ENCODE peak calls at places on chromosome 13, in six cellular contexts. P is neural progenitor cell, B is heart right ventricle, N is fibroblast of lung, E is left lung, I is stomach. Y is an unnamed sample.

GRCh38 chr13:34408635-34409034 is 533.4 kb upstream of the NBEA start:
- DNase-seq in I (no peak), N (no peak), E (no peak), P (no peak), B (no peak), Y (no peak)

GRCh38 chr13:40252241-40252640 is 414.2 kb downstream of the FOXO1 start:
- DNase-seq in I (no peak), P (no peak), E (no peak), N (no peak), B (no peak), Y (no peak)

GRCh38 chr13:108807841-108808240 is 178.4 kb downstream of the MYO16 start:
- DNase-seq in B (no peak), P (no peak), I (no peak), E (no peak), N (no peak), Y (no peak)

GRCh38 chr13:28161370-28161769 is 23.0 kb downstream of the PAN3 start:
- DNase-seq in E (no peak), I (no peak), P (peak; percentile 59), N (peak; percentile 71), B (no peak), Y (no peak)

GRCh38 chr13:24511019-24511823 is 1.4 kb downstream of the PARP4 start:
- DNase-seq in E (no peak), I (peak; percentile 53), P (peak; percentile 11), N (peak; percentile 97), B (no peak), Y (no peak)

GRCh38 chr13:26584713-26585112 is 27.2 kb downstream of the WASF3 start:
- DNase-seq in I (no peak), B (no peak), P (no peak), N (peak; percentile 71), E (no peak), Y (no peak)

GRCh38 chr13:76758257-76758656 is 127.9 kb downstream of the KCTD12 start:
- DNase-seq in B (no peak), N (no peak), I (no peak), E (no peak), P (no peak), Y (no peak)

GRCh38 chr13:44414771-44415170 is 41.1 kb downstream of the SERP2 start:
- DNase-seq in B (no peak), I (no peak), P (no peak), N (no peak), E (no peak), Y (no peak)

GRCh38 chr13:71312923-71313322 is 554.1 kb downstream of the DACH1 start:
- DNase-seq in E (no peak), P (no peak), I (no peak), B (no peak), N (no peak), Y (no peak)

GRCh38 chr13:27822258-27822872 is 30.1 kb downstream of the GSX1 start:
- DNase-seq in P (peak; percentile 54), B (no peak), E (no peak), N (no peak), I (no peak), Y (no peak)

GRCh38 chr13:44312131-44312530 is 61.5 kb upstream of the SERP2 start:
- DNase-seq in N (no peak), B (no peak), I (no peak), P (no peak), E (no peak), Y (no peak)

GRCh38 chr13:74287672-74288169 is 153.5 kb upstream of the KLF12 start:
- DNase-seq in P (peak; percentile 94), I (peak; percentile 90), N (peak; percentile 81), B (peak; percentile 85), E (peak; percentile 23), Y (peak; percentile 70)

GRCh38 chr13:45121421-45121820 is 1.1 kb downstream of the GTF2F2 start:
- DNase-seq in I (no peak), P (peak; percentile 36), N (peak; percentile 43), E (no peak), B (no peak), Y (no peak)

GRCh38 chr13:51895906-51896888 is 34.4 kb downstream of the CCDC70 start:
- DNase-seq in N (peak; percentile 50), I (peak; percentile 67), E (no peak), P (peak; percentile 74), B (peak; percentile 43), Y (peak; percentile 32)

GRCh38 chr13:42379241-42379640 is 107.3 kb downstream of the AKAP11 start:
- DNase-seq in I (no peak), E (no peak), P (no peak), N (no peak), B (no peak), Y (no peak)

GRCh38 chr13:49667773-49668172 is 23.5 kb downstream of the EBPL start:
- DNase-seq in P (no peak), E (no peak), N (peak; percentile 22), B (no peak), I (no peak), Y (no peak)

GRCh38 chr13:46339035-46339666 is 47.9 kb downstream of the RUBCNL start:
- DNase-seq in E (no peak), N (peak; percentile 91), B (peak; percentile 13), P (no peak), I (no peak), Y (no peak)

GRCh38 chr13:100443998-100444328 is 144.6 kb downstream of the GGACT start:
- DNase-seq in E (no peak), B (no peak), N (peak; percentile 38), I (no peak), P (no peak), Y (no peak)

GRCh38 chr13:84400711-84401110 is 518.4 kb upstream of the SLITRK1 start:
- DNase-seq in I (no peak), N (peak; percentile 98), E (no peak), P (no peak), B (no peak), Y (no peak)

DNA sequence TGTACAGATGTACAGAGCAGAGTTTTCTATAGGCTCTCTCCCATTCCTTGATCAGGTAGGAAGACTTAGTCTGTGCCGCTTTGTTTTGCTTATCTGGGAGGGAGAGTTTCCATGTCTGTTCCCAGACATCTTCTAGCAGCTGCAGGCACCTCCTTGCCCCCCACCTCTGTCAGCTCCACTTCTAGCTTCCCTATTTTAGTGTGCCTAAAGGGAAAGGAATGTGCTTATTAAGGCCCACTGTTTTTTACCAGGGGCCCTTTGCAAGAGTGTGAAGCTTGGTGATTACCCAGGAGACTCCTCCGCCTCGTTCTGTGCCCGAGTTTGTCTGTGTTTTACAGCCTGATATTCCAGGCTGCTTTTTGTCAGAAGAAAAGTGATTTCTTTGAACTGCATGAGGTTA is 1984.4 kb downstream of the OLFM4 start:
- DNase-seq in B (no peak), P (peak; percentile 20), I (no peak), N (no peak), E (no peak), Y (no peak)
- H3K9me3 ChIP-seq in B (no peaks in the 10 kb centered on the region), P (no peaks in the 10 kb centered on the region), I (no peaks in the 10 kb centered on the region), N (no peaks in the 10 kb centered on the region), E (no peaks in the 10 kb centered on the region), Y (no peaks in the 10 kb centered on the region)

GRCh38 chr13:19179916-19180315 is 1.7 kb downstream of the TUBA3C start:
- DNase-seq in P (no peak), I (peak; percentile 8), N (no peak), B (no peak), E (no peak), Y (no peak)
- H3K9me3 ChIP-seq in P (peaks cover 8% of the 10 kb centered on the region), I (no peaks in the 10 kb centered on the region), N (no peaks in the 10 kb centered on the region), B (no peaks in the 10 kb centered on the region), E (peaks cover 43% of the 10 kb centered on the region), Y (no peaks in the 10 kb centered on the region)

DNA sequence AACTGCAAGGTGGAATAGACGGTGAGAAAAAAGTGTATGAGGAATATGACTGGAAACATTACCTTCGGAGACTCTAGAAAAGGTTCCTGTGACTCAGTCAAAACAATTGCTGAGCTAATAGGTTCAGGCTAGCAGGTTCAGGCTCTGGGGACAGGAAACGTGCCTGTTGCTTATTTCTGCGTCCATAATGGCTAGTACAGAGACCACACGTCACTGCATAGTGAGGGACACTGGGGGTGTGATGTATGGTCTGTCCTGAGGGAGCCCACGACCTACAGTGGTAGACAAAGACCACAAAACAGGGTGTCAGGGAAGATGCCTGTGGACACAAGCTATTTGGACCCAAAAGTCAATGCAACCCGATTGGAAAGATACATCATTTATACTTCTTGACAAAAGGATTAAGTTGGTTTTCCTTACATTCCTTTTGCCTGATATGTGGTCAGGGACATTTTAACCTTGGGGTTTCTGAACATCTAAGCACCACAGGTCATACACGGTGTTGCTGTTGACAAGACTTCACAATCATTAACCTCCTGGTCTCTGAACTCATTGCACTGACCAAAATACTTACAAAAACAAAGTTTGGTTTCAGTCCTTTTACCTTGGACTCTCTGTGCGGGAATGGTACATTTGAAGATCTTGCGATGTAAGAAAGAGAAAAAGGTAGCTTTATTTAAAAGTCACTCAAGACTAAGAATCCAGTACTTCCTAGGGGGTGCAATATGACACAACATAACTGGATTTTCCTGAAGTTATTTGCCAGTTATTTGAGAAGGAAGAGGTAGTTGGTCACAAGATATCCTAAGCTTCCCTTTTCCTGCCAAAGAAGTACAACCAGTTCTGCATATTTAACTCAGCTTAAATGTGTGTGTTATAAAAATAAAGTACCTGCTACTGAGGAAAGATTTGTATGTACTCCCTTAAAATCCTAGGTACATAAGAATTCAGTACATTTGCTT is 20.0 kb downstream of the CRYL1 start:
- DNase-seq in I (no peak), N (no peak), E (no peak), P (no peak), B (no peak), Y (no peak)
- H3K9me3 ChIP-seq in I (no peaks in the 10 kb centered on the region), N (no peaks in the 10 kb centered on the region), E (no peaks in the 10 kb centered on the region), P (no peaks in the 10 kb centered on the region), B (no peaks in the 10 kb centered on the region), Y (no peaks in the 10 kb centered on the region)

GRCh38 chr13:19151581-19152263 is 29.9 kb downstream of the TUBA3C start:
- DNase-seq in I (no peak), P (no peak), E (no peak), B (no peak), N (no peak), Y (no peak)

GRCh38 chr13:19150226-19150625 is 31.4 kb downstream of the TUBA3C start:
- DNase-seq in E (no peak), B (no peak), I (no peak), N (no peak), P (no peak), Y (no peak)

GRCh38 chr13:19150712-19151228 is 30.9 kb downstream of the TUBA3C start:
- DNase-seq in B (peak; percentile 16), P (no peak), I (no peak), N (no peak), E (no peak), Y (no peak)

GRCh38 chr13:19153782-19154450 is 27.7 kb downstream of the TUBA3C start:
- DNase-seq in B (no peak), E (no peak), P (no peak), I (no peak), N (no peak), Y (no peak)

GRCh38 chr13:19152403-19152802 is 29.2 kb downstream of the TUBA3C start:
- DNase-seq in N (no peak), B (no peak), I (no peak), E (no peak), P (no peak), Y (no peak)
- H3K9me3 ChIP-seq in N (no peaks in the 10 kb centered on the region), B (peaks cover 4% of the 10 kb centered on the region), I (no peaks in the 10 kb centered on the region), E (peaks cover 36% of the 10 kb centered on the region), P (peaks cover 11% of the 10 kb centered on the region), Y (no peaks in the 10 kb centered on the region)

DNA sequence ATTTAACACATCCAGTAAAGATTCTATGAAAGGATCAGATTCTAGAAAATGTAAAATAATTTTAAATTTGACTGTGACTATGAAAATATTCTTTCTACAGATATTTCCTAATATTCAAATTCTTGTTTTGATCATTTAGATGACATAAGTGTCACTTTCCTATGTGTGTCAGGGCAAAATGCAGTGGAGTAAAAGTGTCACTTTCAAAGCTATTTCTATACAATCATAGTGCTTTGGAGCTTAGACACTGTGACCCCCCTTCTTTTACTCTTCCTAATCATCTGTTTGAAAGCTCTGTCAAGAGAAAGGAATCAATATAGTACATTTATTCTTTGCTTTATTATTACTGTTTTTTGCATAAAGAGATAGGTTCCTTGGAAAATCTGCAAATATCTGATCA is 492.0 kb downstream of the DCT start:
- DNase-seq in N (no peak), P (no peak), B (no peak), E (no peak), I (no peak), Y (no peak)
- H3K9me3 ChIP-seq in N (no peaks in the 10 kb centered on the region), P (no peaks in the 10 kb centered on the region), B (no peaks in the 10 kb centered on the region), E (no peaks in the 10 kb centered on the region), I (no peaks in the 10 kb centered on the region), Y (no peaks in the 10 kb centered on the region)